ENCODE peak calls at places on chromosomes 13 and 19, in six cellular contexts. G, N, K, A, D and S are unnamed samples.

GRCh38 chr19:7874080-7874856 is at the start of gene PRR36:
- DNase-seq in G (peak), N (no peak), K (peak), A (no peak), D (peak), S (peak)

GRCh38 chr13:29802621-29803020 is 47.8 kb downstream of the UBL3 start:
- DNase-seq in G (no peak), N (no peak), K (no peak), A (no peak), D (no peak), S (no peak)

GRCh38 chr19:17721821-17722220 is 2.5 kb downstream of the MAP1S start:
- DNase-seq in G (no peak), N (no peak), K (peak), A (peak), D (no peak), S (no peak)

GRCh38 chr19:48815870-48816501 is 5.2 kb upstream of the BCAT2 start:
- DNase-seq in G (peak), N (no peak), K (no peak), A (no peak), D (no peak), S (peak)

GRCh38 chr19:1725100-1726064 is 27.9 kb upstream of the ONECUT3 start:
- DNase-seq in G (peak), N (no peak), K (peak), A (no peak), D (peak), S (no peak)

GRCh38 chr19:35030257-35031071 is at the start of gene SCN1B:
- DNase-seq in G (peak), N (no peak), K (peak), A (peak), D (peak), S (peak)

GRCh38 chr19:53545271-53546065 is 7.5 kb downstream of the ZNF331 start:
- DNase-seq in G (no peak), N (no peak), K (peak), A (no peak), D (no peak), S (peak)

GRCh38 chr19:44596428-44597130 is 16.8 kb upstream of the IGSF23 start:
- DNase-seq in G (peak), N (no peak), K (no peak), A (no peak), D (no peak), S (peak)

GRCh38 chr13:35164324-35164932 is 222.4 kb downstream of the NBEA start:
- DNase-seq in G (peak), N (peak), K (peak), A (peak), D (peak), S (peak)

GRCh38 chr13:60226507-60226906 is 62.8 kb upstream of the DIAPH3 start:
- DNase-seq in G (peak), N (no peak), K (peak), A (peak), D (peak), S (no peak)

GRCh38 chr19:10392120-10392519 is 11.2 kb downstream of the CDC37 start:
- DNase-seq in G (no peak), N (no peak), K (no peak), A (no peak), D (no peak), S (no peak)

GRCh38 chr19:51507640-51508058 is 6.0 kb upstream of the SIGLEC12 start:
- DNase-seq in G (no peak), N (no peak), K (no peak), A (peak), D (peak), S (no peak)

GRCh38 chr13:66617786-66618185 is 612.4 kb downstream of the PCDH9 start:
- DNase-seq in G (no peak), N (no peak), K (no peak), A (no peak), D (no peak), S (no peak)

GRCh38 chr13:66612983-66613382 is 617.2 kb downstream of the PCDH9 start:
- DNase-seq in G (no peak), N (no peak), K (no peak), A (no peak), D (no peak), S (no peak)

GRCh38 chr13:66624302-66624701 is 605.8 kb downstream of the PCDH9 start:
- DNase-seq in G (no peak), N (no peak), K (no peak), A (no peak), D (no peak), S (no peak)

GRCh38 chr13:66623129-66623528 is 607.0 kb downstream of the PCDH9 start:
- DNase-seq in G (no peak), N (no peak), K (no peak), A (no peak), D (no peak), S (no peak)

GRCh38 chr13:66618702-66619101 is 611.4 kb downstream of the PCDH9 start:
- DNase-seq in G (peak), N (no peak), K (peak), A (peak), D (peak), S (peak)
- TF ChIP-seq MYC in G (no peak), N (no peak), K (no peak), A (no peak), D (no peak), S (no peak)

GRCh38 chr19:30718728-30719127 is 346.5 kb downstream of the ZNF536 start:
- DNase-seq in G (no peak), N (no peak), K (no peak), A (no peak), D (no peak), S (no peak)
- TF ChIP-seq MYC in G (no peak), N (no peak), K (no peak), A (no peak), D (no peak), S (no peak)

GRCh38 chr13:110154370-110155031 is 152.5 kb downstream of the COL4A1 start:
- DNase-seq in G (no peak), N (no peak), K (no peak), A (peak), D (no peak), S (no peak)
- TF ChIP-seq MYC in G (no peak), N (no peak), K (no peak), A (no peak), D (no peak), S (no peak)

DNA sequence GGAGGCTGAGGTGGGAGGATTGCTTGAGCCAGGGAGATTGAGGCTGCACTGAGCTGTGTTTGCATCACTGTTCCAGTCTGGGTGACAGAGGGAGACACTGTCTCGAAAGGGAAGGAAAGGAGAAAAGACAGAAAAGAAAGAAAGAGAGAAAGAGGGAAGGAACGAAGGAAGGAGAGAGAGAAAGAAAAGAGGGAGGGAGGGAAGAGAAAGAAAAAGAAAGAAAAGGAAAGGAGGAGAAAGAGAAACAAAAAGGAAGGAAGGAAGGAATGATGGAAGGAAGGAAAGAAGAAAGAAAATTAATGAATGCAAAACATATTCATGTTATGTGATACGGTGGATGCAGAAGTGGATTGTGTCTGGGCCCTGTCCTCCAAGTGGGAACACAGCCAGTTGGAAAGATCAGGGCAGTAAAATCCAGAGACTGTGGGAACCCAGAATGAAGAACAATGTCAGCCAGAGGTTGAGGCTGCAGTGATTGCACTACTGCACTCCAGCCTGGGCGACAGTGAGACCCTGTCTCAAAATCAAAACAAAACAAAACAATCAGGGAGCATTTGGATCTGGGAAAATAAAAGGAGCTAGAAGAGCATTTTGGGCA is 6.2 kb downstream of the PHLDB3 start:
- DNase-seq in G (no peak), N (no peak), K (no peak), A (no peak), D (no peak), S (no peak)
- TF ChIP-seq MYC in G (no peak), N (no peak), K (no peak), A (no peak), D (no peak), S (no peak)

DNA sequence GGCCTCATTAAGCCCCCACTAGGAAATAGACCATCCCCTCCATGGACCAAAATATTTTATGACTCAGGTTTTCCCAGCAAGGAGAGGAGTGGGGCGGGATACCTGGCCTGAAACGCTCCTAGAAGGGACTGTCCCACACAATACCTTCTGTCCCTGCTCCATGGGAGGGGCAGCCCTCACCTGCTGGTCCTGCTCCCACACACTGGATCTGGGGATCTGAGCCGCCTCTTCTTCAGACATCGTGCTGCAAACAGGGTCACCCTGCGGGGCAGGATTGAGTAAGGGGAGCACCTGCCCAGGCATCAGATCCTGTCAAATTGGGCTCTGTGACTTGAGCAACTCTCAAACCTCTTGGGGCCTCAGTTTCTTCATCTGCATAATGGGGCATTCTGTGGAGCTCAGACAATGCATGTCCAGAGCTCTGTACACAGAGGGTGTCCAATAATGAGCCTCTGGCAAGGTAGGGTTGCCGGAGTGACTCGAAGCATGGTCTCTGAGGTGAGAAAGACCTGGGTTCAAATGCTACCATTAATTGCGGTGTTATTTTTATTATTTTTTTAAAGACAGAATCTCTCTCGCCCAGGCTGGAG is 1.1 kb downstream of the PLIN5 start:
- DNase-seq in G (no peak), N (no peak), K (no peak), A (no peak), D (no peak), S (no peak)
- TF ChIP-seq MYC in G (no peak), N (no peak), K (no peak), A (no peak), D (no peak), S (no peak)

GRCh38 chr13:113862191-113862765 is 1.6 kb downstream of the GAS6 start:
- DNase-seq in G (no peak), N (no peak), K (no peak), A (no peak), D (no peak), S (no peak)
- TF ChIP-seq MYC in G (no peak), N (no peak), K (no peak), A (no peak), D (no peak), S (no peak)